ENCODE peak calls at places on chromosomes 13 and 19, in five cellular contexts. A is heart left ventricle, W is uterus, S is upper lobe of right lung, R is PC-3. E is an unnamed sample.

GRCh38 chr13:112826565-112826964 is 136.7 kb downstream of the ATP11A start:
- DNase-seq in A (no peak), W (peak; percentile 7), S (no peak), R (no peak), E (no peak)

GRCh38 chr13:41458939-41459753 is 1.8 kb downstream of the RGCC start:
- DNase-seq in A (no peak), W (peak; percentile 20), S (peak; percentile 70), R (peak; percentile 59), E (peak; percentile 65)

GRCh38 chr13:79307866-79308298 is 98.2 kb downstream of the RBM26 start:
- DNase-seq in A (no peak), W (no peak), S (no peak), R (peak; percentile 3), E (peak; percentile 41)

GRCh38 chr19:4338441-4339350 is at the start of gene STAP2:
- DNase-seq in A (no peak), W (no peak), S (peak; percentile 82), R (peak; percentile 77), E (peak; percentile 70)

GRCh38 chr13:80341098-80341701 is at the start of gene SPRY2:
- DNase-seq in A (peak; percentile 96), W (peak; percentile 92), S (peak; percentile 95), R (peak; percentile 89), E (peak; percentile 70)

GRCh38 chr19:13163609-13164364 is 13.6 kb downstream of the IER2 start:
- DNase-seq in A (peak; percentile 83), W (peak; percentile 88), S (peak; percentile 86), R (peak; percentile 93), E (peak; percentile 48)

GRCh38 chr13:113929628-113930615 is 44.0 kb downstream of the C13orf46 start:
- DNase-seq in A (peak; percentile 66), W (no peak), S (peak; percentile 57), R (no peak), E (no peak)

GRCh38 chr19:55913643-55914268 is 18.4 kb downstream of the NLRP13 start:
- DNase-seq in A (no peak), W (no peak), S (no peak), R (peak; percentile 39), E (peak; percentile 1)

GRCh38 chr19:53467503-53468262 is at the start of gene ZNF813:
- DNase-seq in A (peak; percentile 98), W (peak; percentile 97), S (peak; percentile 98), R (peak; percentile 88), E (peak; percentile 92)

GRCh38 chr13:90867336-90867683 is 480.2 kb upstream of the MIR17HG start:
- DNase-seq in A (peak; percentile 62), W (no peak), S (peak; percentile 73), R (peak; percentile 86), E (peak; percentile 72)

GRCh38 chr19:6220385-6221191 is 59.2 kb downstream of the MLLT1 start:
- DNase-seq in A (peak; percentile 75), W (peak; percentile 66), S (no peak), R (no peak), E (no peak)

GRCh38 chr19:51687791-51688664 is 5.1 kb upstream of the SPACA6 start:
- DNase-seq in A (peak; percentile 79), W (peak; percentile 63), S (no peak), R (peak; percentile 62), E (no peak)

GRCh38 chr13:97257800-97258799 is 36.0 kb downstream of the MBNL2 start:
- DNase-seq in A (no peak), W (peak; percentile 77), S (no peak), R (peak; percentile 82), E (peak; percentile 52)

GRCh38 chr19:50794778-50795664 is 4.8 kb downstream of the ACP4 start:
- DNase-seq in A (no peak), W (no peak), S (peak; percentile 56), R (peak; percentile 51), E (peak; percentile 70)

GRCh38 chr19:2034729-2035589 is 16.1 kb downstream of the MKNK2 start:
- DNase-seq in A (peak; percentile 73), W (no peak), S (peak; percentile 89), R (peak; percentile 75), E (peak; percentile 74)

GRCh38 chr13:36801035-36801434 is 18.0 kb upstream of the RFXAP start:
- DNase-seq in A (no peak), W (no peak), S (no peak), R (peak; percentile 18), E (no peak)

GRCh38 chr13:36369268-36370107 is 23.3 kb upstream of the SPART start:
- DNase-seq in A (no peak), W (no peak), S (no peak), R (no peak), E (no peak)

GRCh38 chr13:106163426-106163825 is 372.0 kb downstream of the EFNB2 start:
- DNase-seq in A (no peak), W (no peak), S (no peak), R (peak; percentile 68), E (no peak)

GRCh38 chr13:48828962-48829405 is 146.7 kb upstream of the FNDC3A start:
- DNase-seq in A (no peak), W (no peak), S (no peak), R (peak; percentile 64), E (peak; percentile 17)

GRCh38 chr13:79491715-79492114 is 10.8 kb downstream of the NDFIP2 start:
- DNase-seq in A (no peak), W (no peak), S (no peak), R (peak; percentile 62), E (no peak)

GRCh38 chr13:39527961-39528720 is 74.9 kb downstream of the LHFPL6 start:
- DNase-seq in A (no peak), W (no peak), S (no peak), R (peak; percentile 88), E (no peak)

GRCh38 chr19:5392476-5392875 is 51.9 kb upstream of the PTPRS start:
- DNase-seq in A (no peak), W (no peak), S (no peak), R (no peak), E (no peak)

GRCh38 chr19:4976412-4977298 is 7.7 kb downstream of the KDM4B start:
- DNase-seq in A (peak; percentile 76), W (peak; percentile 95), S (peak; percentile 87), R (peak; percentile 89), E (no peak)

GRCh38 chr19:7868671-7869452 is 5.3 kb downstream of the PRR36 start:
- DNase-seq in A (peak; percentile 82), W (peak; percentile 51), S (peak; percentile 90), R (peak; percentile 95), E (peak; percentile 93)
- TF ChIP-seq CTCF in A (peak; percentile 51), W (peak; percentile 27), S (peak; percentile 73), R (peak; percentile 82), E (peak; percentile 82)

GRCh38 chr13:28251462-28251861 is 113.1 kb downstream of the PAN3 start:
- DNase-seq in A (no peak), W (no peak), S (no peak), R (no peak), E (peak; percentile 15)
- H3K4me3 ChIP-seq in A (no peak overlapping the region), W (no peak overlapping the region), S (no peak overlapping the region), R (no peak overlapping the region), E (no peak overlapping the region)

DNA sequence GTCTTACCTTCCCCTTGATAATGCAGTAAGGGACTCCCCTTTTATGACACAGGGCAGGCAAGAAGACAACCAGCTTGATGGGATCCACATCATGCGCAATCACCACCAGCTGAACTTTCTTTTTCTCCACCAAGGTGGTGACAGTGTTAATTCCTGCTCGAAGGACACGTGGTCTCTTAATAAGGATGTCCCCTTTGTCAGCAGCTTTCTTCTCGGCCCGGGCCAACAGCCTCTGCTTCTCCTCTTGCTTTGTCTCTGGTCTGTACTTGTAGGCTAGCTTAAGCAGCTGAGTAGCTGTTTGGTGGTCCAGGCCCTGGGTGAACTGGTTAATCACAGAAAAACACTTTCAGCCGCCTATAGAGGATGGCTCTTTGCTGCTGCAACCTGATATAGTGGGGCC is 8.0 kb downstream of the ZNF431 start:
- DNase-seq in A (no peak), W (no peak), S (no peak), R (no peak), E (no peak)
- TF ChIP-seq CTCF in A (no peak), W (no peak), S (no peak), R (no peak), E (no peak)

DNA sequence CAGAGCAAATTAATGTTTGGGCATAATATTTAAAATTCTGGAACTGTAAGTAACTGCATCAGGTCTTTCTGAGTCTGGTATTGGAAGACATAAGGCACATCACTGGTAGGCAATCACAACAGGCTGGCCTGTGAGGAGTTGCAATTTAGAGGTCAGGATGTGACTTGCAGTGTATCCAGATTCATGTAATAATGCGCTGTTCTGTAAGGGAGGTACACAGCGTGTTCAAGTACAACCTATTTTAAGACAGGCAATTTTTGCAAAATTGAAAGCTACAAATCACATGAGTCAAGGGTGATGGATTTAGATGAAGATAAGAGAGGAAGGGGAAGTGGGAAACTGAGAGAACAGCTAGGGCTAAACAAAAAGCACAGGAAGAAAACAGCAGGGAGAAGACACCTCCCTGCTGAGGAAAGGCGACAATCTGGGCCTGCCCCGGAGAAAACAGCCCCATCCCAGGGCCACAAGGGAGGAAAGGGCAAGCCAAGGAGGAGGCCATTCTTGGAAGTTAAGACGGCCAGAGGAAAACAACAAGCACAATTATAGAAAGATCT is 138.1 kb downstream of the LACC1 start:
- DNase-seq in A (no peak), W (no peak), S (no peak), R (no peak), E (no peak)
- H3K4me3 ChIP-seq in A (no peak overlapping the region), W (no peak overlapping the region), S (no peak overlapping the region), R (no peak overlapping the region), E (no peak overlapping the region)

GRCh38 chr19:483332-484072 is 12.8 kb upstream of the MADCAM1 start:
- DNase-seq in A (no peak), W (no peak), S (peak; percentile 52), R (no peak), E (no peak)

GRCh38 chr19:480016-480855 is 16.1 kb upstream of the MADCAM1 start:
- DNase-seq in A (peak; percentile 91), W (peak; percentile 50), S (peak; percentile 90), R (peak; percentile 79), E (no peak)

GRCh38 chr19:485122-485521 is 11.2 kb upstream of the MADCAM1 start:
- DNase-seq in A (no peak), W (no peak), S (peak; percentile 62), R (no peak), E (no peak)

GRCh38 chr19:484494-484893 is 11.8 kb upstream of the MADCAM1 start:
- DNase-seq in A (no peak), W (no peak), S (peak; percentile 58), R (no peak), E (no peak)

GRCh38 chr19:482186-483041 is 13.9 kb upstream of the MADCAM1 start:
- DNase-seq in A (no peak), W (no peak), S (no peak), R (no peak), E (no peak)
- TF ChIP-seq CTCF in A (no peak), W (no peak), S (peak; percentile 9), R (peak; percentile 35), E (no peak)

DNA sequence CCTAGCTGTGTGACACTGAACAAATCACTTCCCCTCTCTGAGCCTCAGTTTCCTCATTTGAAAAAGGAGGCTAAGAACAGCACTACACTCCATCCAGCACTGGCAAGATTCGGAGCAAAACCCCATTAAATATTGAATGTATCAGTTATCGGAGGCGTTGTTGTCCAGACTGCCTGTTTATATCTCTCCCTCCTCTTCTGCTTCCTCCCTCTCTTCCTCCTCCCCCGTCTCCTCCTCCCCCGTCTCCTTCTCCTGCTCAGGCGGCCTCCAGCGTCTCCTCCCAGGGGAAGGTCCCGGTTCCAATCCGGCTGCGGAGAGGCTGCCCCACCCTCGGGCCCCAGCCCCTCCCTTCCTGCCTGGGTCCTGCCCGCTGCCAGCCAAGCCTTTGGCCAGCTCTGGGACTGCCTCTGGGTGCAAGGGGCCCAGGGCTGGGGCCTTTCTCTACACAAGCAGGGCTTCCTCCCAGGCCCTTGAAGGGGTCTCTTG is 2.0 kb downstream of the RRAS start:
- DNase-seq in A (peak; percentile 94), W (peak; percentile 85), S (peak; percentile 92), R (peak; percentile 87), E (no peak)
- H3K4me3 ChIP-seq in A (peak overlapping the region; percentile 18), W (peak overlapping the region; percentile 72), S (peak overlapping the region; percentile 91), R (peak overlapping the region; percentile 58), E (no peak overlapping the region)

E was measured in GM12865.